ENCODE peak calls at places on chromosomes 1 and 21, in ten cellular contexts. H is gastrocnemius medialis, P is ovary, J is GM13976, C is bronchial epithelial cell, Z is heart right ventricle, F is coronary artery, Q is lower lobe of right lung, K is astrocyte of the spinal cord, U is AG04449. X is an unnamed sample.

GRCh38 chr1:11707621-11708276 is 16.2 kb downstream of the DRAXIN start:
- DNase-seq in H (peak), P (no peak), J (no peak), C (no peak), Z (peak), F (no peak), Q (peak), K (no peak), U (no peak), X (no peak)

GRCh38 chr1:189597083-189597482 is 880.6 kb downstream of the BRINP3 start:
- DNase-seq in H (no peak), P (no peak), J (no peak), C (peak), Z (no peak), F (no peak), Q (peak), K (no peak), U (no peak), X (no peak)

GRCh38 chr1:1920608-1921458 is 1.8 kb upstream of the TMEM52 start:
- DNase-seq in H (peak), P (peak), J (no peak), C (no peak), Z (no peak), F (no peak), Q (no peak), K (no peak), U (no peak), X (no peak)

GRCh38 chr1:173175514-173176146 is 31.5 kb downstream of the TNFSF4 start:
- DNase-seq in H (no peak), P (no peak), J (no peak), C (peak), Z (no peak), F (no peak), Q (no peak), K (peak), U (no peak), X (no peak)

GRCh38 chr1:41417335-41417682 is 56.1 kb downstream of the FOXO6 start:
- DNase-seq in H (no peak), P (no peak), J (no peak), C (no peak), Z (no peak), F (no peak), Q (no peak), K (no peak), U (no peak), X (no peak)

GRCh38 chr1:186046437-186047233 is 312.4 kb downstream of the HMCN1 start:
- DNase-seq in H (no peak), P (no peak), J (no peak), C (no peak), Z (no peak), F (no peak), Q (no peak), K (no peak), U (no peak), X (no peak)

GRCh38 chr21:30408782-30409494 is 13.1 kb downstream of the KRTAP13-1 start:
- DNase-seq in H (no peak), P (no peak), J (no peak), C (peak), Z (peak), F (no peak), Q (peak), K (peak), U (no peak), X (no peak)

GRCh38 chr1:155860939-155861496 is 1.7 kb downstream of the SYT11 start:
- DNase-seq in H (no peak), P (no peak), J (no peak), C (no peak), Z (no peak), F (no peak), Q (no peak), K (peak), U (no peak), X (no peak)

GRCh38 chr1:236165238-236165981 is 23.1 kb downstream of the GPR137B start:
- DNase-seq in H (no peak), P (no peak), J (no peak), C (no peak), Z (no peak), F (no peak), Q (no peak), K (no peak), U (no peak), X (no peak)

GRCh38 chr1:198161718-198162090 is 4.9 kb downstream of the NEK7 start:
- DNase-seq in H (no peak), P (no peak), J (no peak), C (no peak), Z (no peak), F (no peak), Q (no peak), K (no peak), U (no peak), X (no peak)

GRCh38 chr1:56502700-56503245 is 76.6 kb downstream of the PLPP3 start:
- DNase-seq in H (no peak), P (no peak), J (no peak), C (peak), Z (no peak), F (no peak), Q (no peak), K (peak), U (no peak), X (no peak)

GRCh38 chr21:38824124-38824822 is 18.5 kb downstream of the ETS2 start:
- DNase-seq in H (peak), P (no peak), J (no peak), C (no peak), Z (no peak), F (peak), Q (no peak), K (no peak), U (no peak), X (no peak)

GRCh38 chr21:42530167-42530518 is 16.5 kb downstream of the SLC37A1 start:
- DNase-seq in H (peak), P (no peak), J (no peak), C (no peak), Z (no peak), F (no peak), Q (no peak), K (no peak), U (no peak), X (no peak)

GRCh38 chr1:27026621-27027574 is 14.2 kb upstream of the TENT5B start:
- DNase-seq in H (no peak), P (no peak), J (no peak), C (peak), Z (no peak), F (peak), Q (peak), K (peak), U (no peak), X (no peak)

GRCh38 chr1:230868736-230869385 is 540 bp upstream of the C1orf198 start:
- DNase-seq in H (peak), P (no peak), J (peak), C (peak), Z (peak), F (no peak), Q (peak), K (peak), U (no peak), X (no peak)

GRCh38 chr1:223035724-223036478 is 107.1 kb downstream of the TLR5 start:
- DNase-seq in H (no peak), P (no peak), J (no peak), C (no peak), Z (no peak), F (no peak), Q (no peak), K (no peak), U (no peak), X (no peak)

GRCh38 chr1:173473599-173474011 is 3.5 kb upstream of the PRDX6 start:
- DNase-seq in H (no peak), P (no peak), J (no peak), C (peak), Z (no peak), F (no peak), Q (no peak), K (peak), U (no peak), X (no peak)

GRCh38 chr1:151998611-151999362 is 5.1 kb upstream of the S100A10 start:
- DNase-seq in H (no peak), P (no peak), J (no peak), C (peak), Z (no peak), F (no peak), Q (no peak), K (no peak), U (no peak), X (no peak)

GRCh38 chr1:56065729-56066128 is 513.6 kb downstream of the PLPP3 start:
- DNase-seq in H (no peak), P (no peak), J (no peak), C (no peak), Z (no peak), F (no peak), Q (no peak), K (no peak), U (peak), X (no peak)

GRCh38 chr21:38376235-38376634 is 119.4 kb downstream of the KCNJ15 start:
- DNase-seq in H (no peak), P (no peak), J (no peak), C (no peak), Z (peak), F (no peak), Q (peak), K (no peak), U (no peak), X (no peak)

GRCh38 chr21:29168874-29169273 is 38.4 kb downstream of the MAP3K7CL start:
- DNase-seq in H (no peak), P (no peak), J (no peak), C (peak), Z (no peak), F (no peak), Q (no peak), K (no peak), U (no peak), X (no peak)

GRCh38 chr1:109395602-109396512 is 1.9 kb downstream of the SORT1 start:
- DNase-seq in H (no peak), P (no peak), J (no peak), C (no peak), Z (no peak), F (no peak), Q (no peak), K (peak), U (no peak), X (no peak)

GRCh38 chr1:110455151-110455550 is 4.2 kb downstream of the PROK1 start:
- DNase-seq in H (no peak), P (no peak), J (no peak), C (no peak), Z (no peak), F (no peak), Q (no peak), K (no peak), U (no peak), X (no peak)

GRCh38 chr1:41479808-41480160 is 4.7 kb downstream of the EDN2 start:
- DNase-seq in H (no peak), P (no peak), J (no peak), C (no peak), Z (no peak), F (no peak), Q (no peak), K (no peak), U (no peak), X (no peak)

GRCh38 chr1:155022927-155023236 is 10.7 kb downstream of the DCST2 start:
- DNase-seq in H (no peak), P (no peak), J (no peak), C (peak), Z (no peak), F (no peak), Q (no peak), K (no peak), U (no peak), X (no peak)

GRCh38 chr1:39694026-39694425 is 2.8 kb upstream of the HPCAL4 start:
- DNase-seq in H (peak), P (no peak), J (no peak), C (peak), Z (no peak), F (no peak), Q (no peak), K (no peak), U (no peak), X (no peak)

GRCh38 chr1:153705484-153705883 is 22.4 kb upstream of the INTS3 start:
- DNase-seq in H (no peak), P (no peak), J (no peak), C (no peak), Z (no peak), F (no peak), Q (no peak), K (no peak), U (no peak), X (no peak)

GRCh38 chr21:42844411-42845113 is 34.8 kb downstream of the WDR4 start:
- DNase-seq in H (peak), P (no peak), J (no peak), C (no peak), Z (peak), F (no peak), Q (peak), K (peak), U (no peak), X (no peak)

GRCh38 chr1:92884195-92884594 is 52.4 kb downstream of the RPL5 start:
- DNase-seq in H (no peak), P (no peak), J (no peak), C (no peak), Z (no peak), F (no peak), Q (no peak), K (no peak), U (no peak), X (no peak)

GRCh38 chr21:14991957-14992356 is 72.8 kb downstream of the NRIP1 start:
- DNase-seq in H (no peak), P (no peak), J (no peak), C (peak), Z (no peak), F (no peak), Q (no peak), K (no peak), U (no peak), X (no peak)

GRCh38 chr1:224684920-224685547 is 68.9 kb downstream of the CNIH3 start:
- DNase-seq in H (no peak), P (no peak), J (no peak), C (no peak), Z (no peak), F (no peak), Q (no peak), K (no peak), U (no peak), X (no peak)

GRCh38 chr1:43438576-43439120 is 15.1 kb downstream of the HYI start:
- DNase-seq in H (no peak), P (peak), J (no peak), C (no peak), Z (no peak), F (peak), Q (no peak), K (no peak), U (no peak), X (peak)

GRCh38 chr1:93738075-93738622 is 56.5 kb upstream of the BCAR3 start:
- DNase-seq in H (no peak), P (no peak), J (no peak), C (peak), Z (no peak), F (no peak), Q (no peak), K (peak), U (peak), X (no peak)

GRCh38 chr1:245856944-245857531 is 650.0 kb downstream of the SMYD3 start:
- DNase-seq in H (no peak), P (no peak), J (no peak), C (peak), Z (no peak), F (no peak), Q (no peak), K (peak), U (peak), X (no peak)

GRCh38 chr1:245855846-245856730 is 651.0 kb downstream of the SMYD3 start:
- DNase-seq in H (no peak), P (no peak), J (no peak), C (no peak), Z (no peak), F (no peak), Q (no peak), K (no peak), U (no peak), X (no peak)

GRCh38 chr1:245859510-245860114 is 647.5 kb downstream of the SMYD3 start:
- DNase-seq in H (no peak), P (no peak), J (no peak), C (peak), Z (no peak), F (no peak), Q (no peak), K (peak), U (no peak), X (no peak)

GRCh38 chr1:245858683-245859509 is 648.2 kb downstream of the SMYD3 start:
- DNase-seq in H (no peak), P (no peak), J (no peak), C (peak), Z (no peak), F (no peak), Q (no peak), K (no peak), U (no peak), X (no peak)

GRCh38 chr1:245858022-245858421 is 649.1 kb downstream of the SMYD3 start:
- DNase-seq in H (no peak), P (no peak), J (no peak), C (no peak), Z (no peak), F (no peak), Q (no peak), K (no peak), U (no peak), X (no peak)
- TF ChIP-seq CTCF in H (no peak), P (no peak), J (no peak), C (no peak), Z (no peak), F (no peak), Q (no peak), K (no peak), U (no peak), X (no peak)

DNA sequence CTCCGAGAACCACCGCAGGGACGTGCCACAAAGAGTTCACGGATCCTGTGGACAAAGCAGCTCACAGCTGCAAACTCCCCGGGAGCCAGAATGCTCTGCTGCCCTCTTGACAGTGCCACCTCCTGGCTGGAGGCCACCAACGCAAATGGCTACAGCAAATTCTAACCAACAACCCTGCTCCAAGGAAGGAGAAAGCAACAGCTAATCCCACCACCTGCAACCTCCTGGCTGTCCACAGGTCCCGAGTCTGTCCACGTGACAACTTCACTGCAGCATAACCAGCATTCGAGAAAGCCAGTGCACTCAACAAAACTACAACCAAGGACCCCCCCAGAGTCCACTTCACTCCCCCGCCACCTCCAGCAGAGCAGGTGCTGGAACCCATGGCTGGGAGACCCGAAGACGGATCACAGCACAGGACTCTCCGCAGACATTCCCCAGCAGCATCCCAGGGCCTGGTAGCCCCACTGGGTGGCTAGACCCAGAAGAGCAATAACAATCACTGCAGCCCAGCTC is 17.3 kb downstream of the POFUT2 start:
- DNase-seq in H (no peak), P (peak), J (no peak), C (no peak), Z (no peak), F (peak), Q (no peak), K (no peak), U (no peak), X (no peak)
- TF ChIP-seq CTCF in H (no peak), P (no peak), J (no peak), C (peak), Z (no peak), F (no peak), Q (no peak), K (peak), U (peak), X (no peak)

GRCh38 chr1:192489046-192489445 is 86.5 kb upstream of the RGS1 start:
- DNase-seq in H (no peak), P (no peak), J (no peak), C (no peak), Z (no peak), F (no peak), Q (no peak), K (no peak), U (no peak), X (no peak)

GRCh38 chr1:192485692-192486436 is 89.7 kb upstream of the RGS1 start:
- DNase-seq in H (peak), P (peak), J (no peak), C (peak), Z (peak), F (peak), Q (peak), K (peak), U (peak), X (no peak)

GRCh38 chr1:192489748-192490147 is 85.8 kb upstream of the RGS1 start:
- DNase-seq in H (no peak), P (peak), J (peak), C (peak), Z (peak), F (no peak), Q (peak), K (peak), U (peak), X (no peak)

GRCh38 chr1:192491804-192492554 is 83.6 kb upstream of the RGS1 start:
- DNase-seq in H (no peak), P (no peak), J (no peak), C (peak), Z (no peak), F (no peak), Q (no peak), K (peak), U (no peak), X (no peak)

GRCh38 chr1:192488058-192488457 is 87.5 kb upstream of the RGS1 start:
- DNase-seq in H (no peak), P (no peak), J (no peak), C (no peak), Z (no peak), F (no peak), Q (no peak), K (no peak), U (no peak), X (no peak)
- TF ChIP-seq CTCF in H (no peak), P (no peak), J (no peak), C (peak), Z (no peak), F (no peak), Q (peak), K (no peak), U (no peak), X (no peak)

GRCh38 chr1:108011295-108011694 is 46.3 kb upstream of the VAV3 start:
- DNase-seq in H (no peak), P (no peak), J (no peak), C (no peak), Z (no peak), F (no peak), Q (no peak), K (no peak), U (no peak), X (no peak)
- TF ChIP-seq CTCF in H (no peak), P (no peak), J (no peak), C (no peak), Z (no peak), F (no peak), Q (no peak), K (no peak), U (no peak), X (no peak)

DNA sequence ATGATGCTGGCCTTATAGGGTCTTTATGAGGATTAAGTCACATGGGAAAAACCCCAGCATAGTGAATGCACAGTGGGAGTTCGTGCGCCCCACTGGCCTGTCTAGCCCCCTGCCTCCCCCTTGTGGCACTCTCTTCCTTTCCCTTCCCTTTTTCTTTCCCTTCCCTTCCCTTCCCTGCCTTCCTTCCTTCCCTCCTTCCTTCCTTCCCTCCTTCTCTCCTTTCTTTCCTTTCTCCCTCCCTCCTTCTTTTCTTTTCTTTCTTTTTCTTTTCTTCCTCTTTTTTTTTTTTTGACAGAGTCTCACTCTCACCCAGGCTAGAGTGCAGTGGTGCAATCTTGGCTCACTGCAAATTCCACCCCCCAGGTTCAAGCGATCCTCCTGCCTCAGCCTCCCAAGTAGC is 38.6 kb downstream of the HTR6 start:
- DNase-seq in H (no peak), P (no peak), J (no peak), C (no peak), Z (no peak), F (no peak), Q (no peak), K (no peak), U (no peak), X (no peak)
- TF ChIP-seq CTCF in H (no peak), P (no peak), J (no peak), C (no peak), Z (no peak), F (no peak), Q (no peak), K (no peak), U (no peak), X (no peak)

GRCh38 chr1:18557621-18558465 is 72.8 kb upstream of the PAX7 start:
- DNase-seq in H (no peak), P (no peak), J (no peak), C (peak), Z (no peak), F (no peak), Q (peak), K (no peak), U (no peak), X (no peak)

GRCh38 chr1:18561967-18562366 is 68.7 kb upstream of the PAX7 start:
- DNase-seq in H (no peak), P (no peak), J (no peak), C (no peak), Z (no peak), F (no peak), Q (no peak), K (no peak), U (no peak), X (no peak)

GRCh38 chr1:18564661-18565060 is 66.0 kb upstream of the PAX7 start:
- DNase-seq in H (no peak), P (no peak), J (no peak), C (no peak), Z (no peak), F (no peak), Q (no peak), K (no peak), U (no peak), X (no peak)

GRCh38 chr1:18556364-18556763 is 74.3 kb upstream of the PAX7 start:
- DNase-seq in H (no peak), P (no peak), J (peak), C (peak), Z (no peak), F (no peak), Q (no peak), K (no peak), U (no peak), X (no peak)

DNA sequence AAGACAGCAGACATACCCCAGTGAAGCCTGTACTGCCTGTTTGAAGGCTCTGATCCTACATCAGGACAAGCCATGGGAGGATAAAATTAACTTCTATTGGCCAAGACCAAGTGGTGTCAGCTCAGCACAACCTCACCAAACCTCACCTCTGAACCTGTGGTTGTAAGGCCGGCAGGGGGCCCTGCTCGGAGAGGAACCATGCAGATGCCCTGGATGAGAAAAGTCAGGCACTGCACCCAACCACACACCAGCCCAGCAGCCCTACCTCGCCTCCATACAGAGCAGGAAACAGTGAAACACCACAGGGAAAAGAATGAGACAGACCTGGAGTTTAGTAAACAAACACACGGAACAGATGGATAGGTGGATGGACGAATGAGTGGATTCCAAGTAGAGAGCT is 70.0 kb upstream of the PAX7 start:
- DNase-seq in H (no peak), P (no peak), J (no peak), C (no peak), Z (no peak), F (no peak), Q (no peak), K (no peak), U (no peak), X (no peak)
- TF ChIP-seq CTCF in H (no peak), P (no peak), J (no peak), C (no peak), Z (no peak), F (no peak), Q (no peak), K (no peak), U (no peak), X (no peak)

X was measured in activated B cell treated with CpG ODN at 0.5 μM for 24 hours.